ENCODE peak calls at places on chromosomes 13 and 19, in eight cellular contexts. G is choroid plexus epithelial cell; S is NCI-H2081; V is CD4-positive, alpha-beta T cell; X is iris pigment epithelial cell; L is progenitor cell of endocrine pancreas; D is Right ventricle myocardium superior; B is stimulated activated CD4-positive, alpha-beta T cell treated with anti-CD3 and anti-CD28 coated beads, Interleukin-2, amount 100 ng/mL, for 48 hours. Z is an unnamed sample.

GRCh38 chr19:952680-953500 is 27.1 kb downstream of the ARID3A start:
- DNase-seq in L (peak), D (no peak), V (no peak), S (no peak), G (peak), B (no peak), X (peak), Z (no peak)

GRCh38 chr19:11148001-11148400 is 7.6 kb downstream of the SPC24 start:
- DNase-seq in G (no peak), D (no peak), S (no peak), B (no peak), L (no peak), V (no peak), X (no peak), Z (no peak)

GRCh38 chr19:19628499-19629134 is 597 bp upstream of the LPAR2 start:
- DNase-seq in B (peak), X (peak), V (no peak), G (peak), D (no peak), S (peak), L (peak), Z (no peak)

GRCh38 chr13:30829145-30829544 is 76.9 kb upstream of the MEDAG start:
- DNase-seq in S (no peak), V (no peak), D (no peak), L (no peak), B (no peak), X (peak), G (peak), Z (no peak)

GRCh38 chr13:48412881-48413351 is at the start of gene LPAR6:
- DNase-seq in B (no peak), D (no peak), G (peak), L (no peak), V (no peak), X (peak), S (peak), Z (no peak)

GRCh38 chr13:112747256-112747655 is 57.4 kb downstream of the ATP11A start:
- DNase-seq in V (no peak), D (no peak), B (no peak), S (no peak), L (no peak), X (no peak), G (no peak), Z (no peak)

GRCh38 chr19:677201-677600 is 1.0 kb downstream of the FSTL3 start:
- DNase-seq in G (peak), B (no peak), V (no peak), D (peak), L (no peak), S (no peak), X (peak), Z (no peak)

GRCh38 chr13:45850020-45850613 is 1.4 kb downstream of the SIAH3 start:
- DNase-seq in G (no peak), X (no peak), B (no peak), L (no peak), V (no peak), D (no peak), S (no peak), Z (no peak)

GRCh38 chr13:36515466-36515865 is 83.2 kb downstream of the CCNA1 start:
- DNase-seq in D (no peak), V (no peak), B (no peak), G (no peak), X (no peak), L (no peak), S (no peak), Z (no peak)

GRCh38 chr19:50204811-50205675 is 1.6 kb downstream of the MYH14 start:
- DNase-seq in S (peak), D (peak), L (peak), B (no peak), G (no peak), V (no peak), X (no peak), Z (no peak)

GRCh38 chr19:17889609-17890214 is 18.0 kb downstream of the SLC5A5 start:
- DNase-seq in X (peak), L (peak), B (no peak), D (no peak), V (no peak), S (no peak), G (peak), Z (no peak)

GRCh38 chr19:1257475-1258160 is 9.2 kb downstream of the MIDN start:
- DNase-seq in S (no peak), B (no peak), G (no peak), X (no peak), L (no peak), V (no peak), D (no peak), Z (no peak)

GRCh38 chr19:1884719-1885334 is 469 bp downstream of the ABHD17A start:
- DNase-seq in X (no peak), S (no peak), D (peak), L (no peak), B (no peak), V (no peak), G (no peak), Z (no peak)

GRCh38 chr19:18091217-18091608 is 4.5 kb upstream of the IL12RB1 start:
- DNase-seq in X (no peak), G (no peak), D (peak), B (peak), L (no peak), S (no peak), V (peak), Z (peak)

GRCh38 chr13:41008349-41008980 is 10.7 kb downstream of the ELF1 start:
- DNase-seq in B (no peak), D (no peak), G (peak), S (no peak), L (no peak), V (no peak), X (peak), Z (no peak)

GRCh38 chr19:10116085-10116865 is 3.4 kb downstream of the EIF3G start:
- DNase-seq in B (no peak), L (no peak), G (no peak), D (no peak), X (no peak), V (no peak), S (no peak), Z (no peak)

GRCh38 chr13:21336609-21337008 is 122.5 kb downstream of the ZDHHC20 start:
- DNase-seq in B (no peak), X (no peak), L (no peak), D (no peak), S (no peak), V (no peak), G (no peak), Z (no peak)

GRCh38 chr19:38650911-38651584 is 3.6 kb downstream of the ACTN4 start:
- DNase-seq in L (no peak), G (peak), B (no peak), X (peak), S (no peak), V (no peak), D (no peak), Z (no peak)

GRCh38 chr19:10089801-10090375 is 3.8 kb downstream of the SHFL start:
- DNase-seq in X (no peak), G (no peak), D (no peak), V (no peak), L (no peak), S (no peak), B (no peak), Z (no peak)

GRCh38 chr13:97855570-97855970 is 97.9 kb upstream of the IPO5 start:
- DNase-seq in D (no peak), B (peak), X (peak), V (no peak), L (peak), G (peak), S (peak), Z (no peak)

GRCh38 chr13:98576215-98576945 is 527 bp downstream of the STK24 start:
- DNase-seq in L (peak), B (no peak), S (peak), D (peak), X (no peak), G (no peak), V (no peak), Z (peak)

GRCh38 chr19:52351512-52351911 is 15.5 kb downstream of the ZNF610 start:
- DNase-seq in D (no peak), B (no peak), G (no peak), L (peak), S (no peak), X (no peak), V (no peak), Z (no peak)

GRCh38 chr13:41942462-41943094 is 18.3 kb downstream of the VWA8 start:
- DNase-seq in L (no peak), D (no peak), V (no peak), S (no peak), X (peak), B (no peak), G (peak), Z (no peak)

GRCh38 chr19:17944301-17944700 is 11.5 kb downstream of the CCDC124 start:
- DNase-seq in B (no peak), S (no peak), G (peak), X (peak), V (no peak), D (no peak), L (no peak), Z (no peak)

GRCh38 chr19:51507640-51508058 is 6.0 kb upstream of the SIGLEC12 start:
- DNase-seq in S (no peak), B (no peak), L (no peak), G (no peak), V (no peak), X (no peak), D (no peak), Z (no peak)

GRCh38 chr13:43911871-43912270 is 32.2 kb downstream of the LACC1 start:
- DNase-seq in S (no peak), B (no peak), V (no peak), X (no peak), G (no peak), L (no peak), D (no peak), Z (no peak)

GRCh38 chr19:44796701-44797115 is 12.2 kb upstream of the BCAM start:
- DNase-seq in V (peak), X (peak), G (peak), S (peak), D (peak), L (peak), B (peak), Z (no peak)

GRCh38 chr19:29680937-29681336 is 15.7 kb downstream of the PLEKHF1 start:
- DNase-seq in V (no peak), G (no peak), X (no peak), L (no peak), B (no peak), S (no peak), D (no peak), Z (no peak)

GRCh38 chr13:92843549-92843948 is 383.1 kb upstream of the GPC6 start:
- DNase-seq in B (no peak), D (no peak), S (peak), V (no peak), L (no peak), X (peak), G (peak), Z (no peak)

GRCh38 chr13:109254271-109254670 is 532.1 kb downstream of the IRS2 start:
- DNase-seq in B (no peak), G (no peak), S (no peak), V (no peak), D (no peak), L (no peak), X (no peak), Z (no peak)

GRCh38 chr13:43804461-43805070 is 17.8 kb upstream of the ENOX1 start:
- DNase-seq in G (peak), L (no peak), X (peak), B (no peak), S (peak), V (no peak), D (no peak), Z (no peak)

GRCh38 chr19:18416778-18417249 is 2.4 kb upstream of the SSBP4 start:
- DNase-seq in V (no peak), D (peak), L (peak), S (peak), X (peak), B (no peak), G (peak), Z (peak)

GRCh38 chr19:13579388-13580060 is 73.2 kb upstream of the CACNA1A start:
- DNase-seq in B (no peak), S (no peak), L (no peak), G (no peak), D (no peak), X (no peak), V (no peak), Z (no peak)

GRCh38 chr13:29948791-29949190 is 98.4 kb upstream of the UBL3 start:
- DNase-seq in B (no peak), D (no peak), X (no peak), S (no peak), V (no peak), G (no peak), L (no peak), Z (no peak)

GRCh38 chr19:1807695-1808394 is 4.2 kb downstream of the ATP8B3 start:
- DNase-seq in X (no peak), G (peak), L (no peak), S (no peak), V (no peak), B (no peak), D (no peak), Z (no peak)

GRCh38 chr19:15195987-15196682 is 4.7 kb downstream of the NOTCH3 start:
- DNase-seq in G (no peak), L (peak), D (no peak), V (no peak), B (peak), X (no peak), S (peak), Z (no peak)

GRCh38 chr19:42121036-42121621 is 11.1 kb downstream of the POU2F2 start:
- DNase-seq in D (no peak), B (no peak), S (no peak), V (no peak), G (no peak), X (no peak), L (no peak), Z (no peak)

GRCh38 chr19:43726736-43727592 is 11.1 kb downstream of the IRGC start:
- DNase-seq in D (peak), B (no peak), V (no peak), G (no peak), S (no peak), X (no peak), L (no peak), Z (no peak)